ENCODE peak calls at places on chromosomes 3 and 15, in four cellular contexts. One of them, this sample, is unnamed. For H3K4me1, the result is how much of the 10 kb centered on the place peaks cover.

GRCh38 chr3:6262035-6262434 is 598.9 kb upstream of the GRM7 start:
- DNase-seq in tibial nerve: no peak
- DNase-seq in left ventricle myocardium inferior: no peak
- DNase-seq in mesendoderm: no peak
- DNase-seq in this sample: no peak

GRCh38 chr3:187677604-187678003 is 7.4 kb upstream of the SST start:
- DNase-seq in tibial nerve: no peak
- DNase-seq in mesendoderm: no peak
- DNase-seq in left ventricle myocardium inferior: no peak
- DNase-seq in this sample: no peak

GRCh38 chr3:17491601-17492000 is 250.8 kb downstream of the TBC1D5 start:
- DNase-seq in tibial nerve: no peak
- DNase-seq in mesendoderm: no peak
- DNase-seq in left ventricle myocardium inferior: no peak
- DNase-seq in this sample: no peak

GRCh38 chr15:81276967-81277366 is 47.0 kb downstream of the STARD5 start:
- DNase-seq in tibial nerve: no peak
- DNase-seq in left ventricle myocardium inferior: no peak
- DNase-seq in mesendoderm: no peak
- DNase-seq in this sample: no peak

GRCh38 chr3:21477896-21478295 is 273.1 kb downstream of the ZNF385D start:
- DNase-seq in mesendoderm: no peak
- DNase-seq in left ventricle myocardium inferior: no peak
- DNase-seq in tibial nerve: no peak
- DNase-seq in this sample: no peak

GRCh38 chr3:117814975-117815374 is 1105.4 kb downstream of the TUSC7 start:
- DNase-seq in left ventricle myocardium inferior: no peak
- DNase-seq in mesendoderm: no peak
- DNase-seq in tibial nerve: no peak
- DNase-seq in this sample: no peak

GRCh38 chr15:85330941-85331588 is 49.3 kb upstream of the AKAP13 start:
- DNase-seq in mesendoderm: peak
- DNase-seq in tibial nerve: peak
- DNase-seq in left ventricle myocardium inferior: peak
- DNase-seq in this sample: peak

GRCh38 chr3:182570934-182571594 is 222.2 kb upstream of the ATP11B start:
- DNase-seq in mesendoderm: no peak
- DNase-seq in left ventricle myocardium inferior: no peak
- DNase-seq in tibial nerve: no peak
- DNase-seq in this sample: no peak

GRCh38 chr3:171874251-171874679 is 31.1 kb downstream of the TMEM212 start:
- DNase-seq in tibial nerve: no peak
- DNase-seq in mesendoderm: peak
- DNase-seq in left ventricle myocardium inferior: no peak
- DNase-seq in this sample: no peak

GRCh38 chr3:158086776-158087175 is 19.4 kb downstream of the SHOX2 start:
- DNase-seq in left ventricle myocardium inferior: no peak
- DNase-seq in mesendoderm: no peak
- DNase-seq in tibial nerve: no peak
- DNase-seq in this sample: no peak

GRCh38 chr3:105523496-105523895 is 156.8 kb downstream of the ALCAM start:
- DNase-seq in left ventricle myocardium inferior: no peak
- DNase-seq in mesendoderm: no peak
- DNase-seq in tibial nerve: no peak
- DNase-seq in this sample: no peak

GRCh38 chr3:186241910-186242821 is 119.9 kb downstream of the DGKG start:
- DNase-seq in left ventricle myocardium inferior: peak
- DNase-seq in mesendoderm: peak
- DNase-seq in tibial nerve: peak
- DNase-seq in this sample: peak

GRCh38 chr3:126679831-126680677 is 24.0 kb upstream of the CHCHD6 start:
- DNase-seq in tibial nerve: no peak
- DNase-seq in mesendoderm: peak
- DNase-seq in left ventricle myocardium inferior: no peak
- DNase-seq in this sample: no peak

GRCh38 chr3:126679318-126679751 is 24.4 kb upstream of the TXNRD3 start:
- DNase-seq in tibial nerve: peak
- DNase-seq in mesendoderm: peak
- DNase-seq in left ventricle myocardium inferior: peak
- DNase-seq in this sample: peak

GRCh38 chr3:126678691-126679317 is 23.9 kb upstream of the TXNRD3 start:
- DNase-seq in left ventricle myocardium inferior: no peak
- DNase-seq in tibial nerve: no peak
- DNase-seq in mesendoderm: no peak
- DNase-seq in this sample: no peak

GRCh38 chr3:126676919-126677705 is 22.2 kb upstream of the TXNRD3 start:
- DNase-seq in tibial nerve: no peak
- DNase-seq in left ventricle myocardium inferior: no peak
- DNase-seq in mesendoderm: no peak
- DNase-seq in this sample: no peak

DNA sequence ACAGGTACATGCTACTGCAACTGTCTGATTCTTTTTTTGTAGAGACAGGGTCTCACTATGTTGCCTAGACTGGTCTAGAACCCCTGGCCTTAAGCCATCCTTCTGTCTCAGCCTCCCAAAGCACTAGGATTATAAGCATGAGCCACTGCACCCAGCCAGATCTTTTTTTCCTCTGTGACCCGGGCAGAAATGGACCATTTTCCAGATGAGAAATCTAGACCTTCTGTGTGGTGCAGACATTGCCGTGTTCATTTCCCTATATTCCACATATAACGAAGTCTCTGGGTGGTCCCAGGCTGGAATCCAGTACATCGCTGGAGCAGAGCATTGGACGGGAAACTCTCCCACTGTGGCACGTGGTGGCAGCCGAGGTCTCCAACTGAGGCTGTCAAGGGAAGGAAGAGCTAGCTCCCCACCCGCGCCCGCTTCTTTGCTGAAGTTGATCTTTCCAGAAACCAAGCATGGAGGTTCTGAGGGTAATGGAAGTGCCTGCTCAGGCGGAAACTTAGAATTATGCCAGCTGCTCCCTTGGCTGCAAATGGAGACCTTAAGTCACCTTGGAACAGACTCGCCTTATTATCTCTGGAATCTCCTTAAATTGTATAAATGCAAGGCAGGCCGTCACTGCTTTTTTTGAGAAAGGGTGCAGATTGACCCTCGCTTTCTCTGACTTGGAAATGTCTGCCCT is 23.1 kb upstream of the TXNRD3 start:
- DNase-seq in left ventricle myocardium inferior: no peak
- DNase-seq in mesendoderm: no peak
- DNase-seq in tibial nerve: no peak
- DNase-seq in this sample: no peak
- H3K4me1 ChIP-seq in left ventricle myocardium inferior: under half
- H3K4me1 ChIP-seq in mesendoderm: under half
- H3K4me1 ChIP-seq in tibial nerve: under half
- H3K4me1 ChIP-seq in this sample: under half

GRCh38 chr3:50258979-50259378 is 10.0 kb upstream of the SEMA3B start:
- DNase-seq in tibial nerve: no peak
- DNase-seq in mesendoderm: no peak
- DNase-seq in left ventricle myocardium inferior: no peak
- DNase-seq in this sample: no peak

GRCh38 chr3:50259432-50260026 is 9.4 kb upstream of the SEMA3B start:
- DNase-seq in tibial nerve: no peak
- DNase-seq in left ventricle myocardium inferior: no peak
- DNase-seq in mesendoderm: no peak
- DNase-seq in this sample: no peak

GRCh38 chr3:50256978-50257890 is 11.7 kb upstream of the SEMA3B start:
- DNase-seq in tibial nerve: no peak
- DNase-seq in left ventricle myocardium inferior: no peak
- DNase-seq in mesendoderm: peak
- DNase-seq in this sample: no peak

GRCh38 chr3:50260027-50260941 is 8.7 kb upstream of the SEMA3B start:
- DNase-seq in left ventricle myocardium inferior: peak
- DNase-seq in mesendoderm: peak
- DNase-seq in tibial nerve: peak
- DNase-seq in this sample: peak

DNA sequence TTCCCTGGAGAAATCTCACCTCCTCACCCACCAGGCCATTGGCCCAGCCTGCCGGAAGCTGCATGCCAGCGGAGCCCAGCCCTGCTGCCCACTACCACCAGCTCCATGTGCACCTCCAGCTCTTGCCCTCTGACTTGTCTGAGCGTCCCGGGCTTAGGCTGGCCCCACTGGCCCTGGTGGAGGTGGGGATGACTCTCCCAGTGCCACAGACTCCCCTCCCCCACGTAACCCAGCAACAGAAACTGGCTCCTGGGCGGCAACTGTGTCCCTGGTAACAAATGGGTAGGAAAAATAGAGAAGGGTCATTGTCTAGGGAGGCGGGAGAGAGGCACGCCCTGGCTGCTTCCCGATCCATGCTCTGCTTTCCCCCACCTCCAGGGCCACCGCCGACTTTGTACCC is 11.0 kb upstream of the SEMA3B start:
- DNase-seq in mesendoderm: no peak
- DNase-seq in left ventricle myocardium inferior: no peak
- DNase-seq in tibial nerve: no peak
- DNase-seq in this sample: no peak
- H3K27ac ChIP-seq in mesendoderm: no peak
- H3K27ac ChIP-seq in left ventricle myocardium inferior: peak
- H3K27ac ChIP-seq in tibial nerve: peak
- H3K27ac ChIP-seq in this sample: peak

GRCh38 chr15:74957301-74958035 is 896 bp upstream of the RPP25 start:
- DNase-seq in mesendoderm: no peak
- DNase-seq in left ventricle myocardium inferior: peak
- DNase-seq in tibial nerve: no peak
- DNase-seq in this sample: peak
- H3K4me1 ChIP-seq in mesendoderm: under half
- H3K4me1 ChIP-seq in left ventricle myocardium inferior: half or more
- H3K4me1 ChIP-seq in tibial nerve: half or more
- H3K4me1 ChIP-seq in this sample: half or more

DNA sequence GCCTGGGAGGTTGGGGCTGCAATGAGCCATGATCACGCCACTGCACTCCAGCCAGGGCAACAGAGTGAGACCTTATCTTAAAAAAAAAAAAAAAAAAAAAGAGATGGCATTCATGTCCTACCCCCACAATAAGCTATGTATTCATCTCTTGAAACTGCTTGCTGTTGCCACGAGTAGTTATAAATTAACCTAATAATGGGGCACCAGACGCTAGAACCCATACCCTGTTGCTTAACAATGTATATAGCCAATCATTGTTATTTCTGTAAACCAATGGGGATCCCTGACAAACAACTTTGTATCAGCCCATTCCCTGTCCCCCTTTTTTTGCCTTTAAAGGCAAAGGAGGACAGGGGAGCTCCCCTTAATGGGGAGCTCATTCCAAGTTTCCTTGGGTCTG is 2.8 kb upstream of the LACTB start:
- DNase-seq in mesendoderm: no peak
- DNase-seq in left ventricle myocardium inferior: no peak
- DNase-seq in tibial nerve: no peak
- DNase-seq in this sample: no peak
- H3K27ac ChIP-seq in mesendoderm: no peak
- H3K27ac ChIP-seq in left ventricle myocardium inferior: no peak
- H3K27ac ChIP-seq in tibial nerve: no peak
- H3K27ac ChIP-seq in this sample: no peak

DNA sequence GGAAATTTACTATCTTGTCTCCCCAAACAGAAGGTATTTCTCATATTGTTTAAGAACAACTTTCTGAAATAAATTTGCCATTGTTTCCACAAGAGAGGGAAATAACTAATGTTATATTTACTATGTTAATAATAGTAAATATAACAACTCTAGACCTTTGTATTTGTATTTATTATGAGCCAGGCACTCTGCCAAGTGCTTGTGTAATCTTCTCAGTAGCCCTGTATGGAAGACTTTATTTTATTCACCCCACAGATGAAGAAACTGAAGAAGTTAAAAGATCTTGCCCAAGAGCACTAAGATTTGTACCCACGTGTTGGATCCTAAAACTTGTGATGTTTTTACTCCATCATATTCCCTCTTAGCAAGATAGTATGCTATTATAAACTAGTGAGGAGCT is 12.0 kb upstream of the GNB4 start:
- DNase-seq in tibial nerve: no peak
- DNase-seq in mesendoderm: no peak
- DNase-seq in left ventricle myocardium inferior: no peak
- DNase-seq in this sample: no peak
- H3K4me1 ChIP-seq in tibial nerve: under half
- H3K4me1 ChIP-seq in mesendoderm: under half
- H3K4me1 ChIP-seq in left ventricle myocardium inferior: under half
- H3K4me1 ChIP-seq in this sample: under half

GRCh38 chr3:128568602-128569490 is 75.8 kb upstream of the GATA2 start:
- DNase-seq in left ventricle myocardium inferior: no peak
- DNase-seq in tibial nerve: no peak
- DNase-seq in mesendoderm: peak
- DNase-seq in this sample: peak
- H3K27ac ChIP-seq in left ventricle myocardium inferior: peak
- H3K27ac ChIP-seq in tibial nerve: no peak
- H3K27ac ChIP-seq in mesendoderm: peak
- H3K27ac ChIP-seq in this sample: no peak

DNA sequence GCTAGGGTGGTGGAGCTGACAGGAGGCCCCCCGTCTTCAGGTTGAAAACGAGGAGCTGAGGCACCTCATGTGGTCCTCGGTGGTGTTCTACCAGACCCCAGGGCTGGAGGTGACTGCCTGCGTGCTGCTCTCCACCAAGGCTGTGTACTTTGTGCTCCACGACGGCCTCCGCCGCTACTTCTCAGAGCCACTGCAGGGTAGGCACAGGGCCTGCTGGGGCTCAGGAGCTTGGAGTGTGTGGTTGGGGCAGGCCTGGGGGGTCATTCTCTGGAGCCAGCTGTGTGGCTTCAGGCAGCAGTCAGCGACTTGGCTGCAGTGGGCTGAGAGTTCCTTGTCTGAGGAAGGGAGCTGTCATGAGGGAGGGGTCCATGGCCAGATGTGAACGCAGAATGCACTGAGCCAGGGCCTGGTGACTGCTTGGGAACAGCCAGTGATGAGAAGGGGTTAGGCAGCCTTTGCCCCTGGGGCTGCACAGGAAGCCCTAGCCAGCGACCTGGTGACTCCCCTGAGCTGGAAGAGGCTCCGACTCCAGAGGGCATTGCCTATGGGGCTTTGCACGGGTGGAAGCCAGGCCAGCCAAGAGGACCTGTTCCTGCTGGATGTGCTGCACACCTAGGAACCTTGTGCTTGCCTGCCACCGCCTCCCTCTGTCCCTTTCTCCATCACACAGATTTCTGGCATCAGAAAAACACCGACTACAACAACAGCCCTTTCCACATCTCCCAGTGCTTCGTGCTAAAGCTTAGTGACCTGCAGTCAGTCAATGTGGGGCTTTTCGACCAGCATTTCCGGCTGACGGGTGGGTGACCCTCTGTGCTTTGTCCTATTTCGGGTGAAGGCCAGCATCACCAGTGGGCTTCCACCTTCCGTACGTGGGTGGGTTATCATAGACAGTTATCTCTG is 4.9 kb upstream of the STAB1 start:
- DNase-seq in mesendoderm: no peak
- DNase-seq in tibial nerve: no peak
- DNase-seq in left ventricle myocardium inferior: no peak
- DNase-seq in this sample: no peak
- H3K4me1 ChIP-seq in mesendoderm: under half
- H3K4me1 ChIP-seq in tibial nerve: half or more
- H3K4me1 ChIP-seq in left ventricle myocardium inferior: half or more
- H3K4me1 ChIP-seq in this sample: under half